ENCODE peak calls at places on chromosomes 16 and 17, in eight cellular contexts. One of them, this sample, is unnamed.

GRCh38 chr17:48601528-48602430 is 3.0 kb downstream of the HOXB6 start:
- DNase-seq in OCI-LY7: no peak
- DNase-seq in pancreas: no peak
- DNase-seq in neural crest cell: no peak
- DNase-seq in lung: no peak
- DNase-seq in heart left ventricle: no peak
- DNase-seq in IMR-90: no peak
- DNase-seq in neural progenitor cell: no peak
- DNase-seq in this sample: no peak

GRCh38 chr17:50420419-50421112 is 5.5 kb upstream of the ACSF2 start:
- DNase-seq in OCI-LY7: no peak
- DNase-seq in pancreas: no peak
- DNase-seq in neural crest cell: no peak
- DNase-seq in lung: no peak
- DNase-seq in heart left ventricle: no peak
- DNase-seq in IMR-90: no peak
- DNase-seq in neural progenitor cell: no peak
- DNase-seq in this sample: no peak

GRCh38 chr17:42337442-42337841 is 49.1 kb downstream of the STAT5A start:
- DNase-seq in OCI-LY7: no peak
- DNase-seq in pancreas: no peak
- DNase-seq in neural crest cell: no peak
- DNase-seq in lung: no peak
- DNase-seq in heart left ventricle: no peak
- DNase-seq in IMR-90: peak
- DNase-seq in neural progenitor cell: no peak
- DNase-seq in this sample: no peak

GRCh38 chr17:63082273-63082861 is 116.3 kb downstream of the TANC2 start:
- DNase-seq in OCI-LY7: no peak
- DNase-seq in pancreas: no peak
- DNase-seq in neural crest cell: no peak
- DNase-seq in lung: no peak
- DNase-seq in heart left ventricle: no peak
- DNase-seq in IMR-90: peak
- DNase-seq in neural progenitor cell: no peak
- DNase-seq in this sample: no peak

GRCh38 chr16:88469615-88470395 is 16.7 kb downstream of the ZFPM1 start:
- DNase-seq in OCI-LY7: no peak
- DNase-seq in pancreas: no peak
- DNase-seq in neural crest cell: no peak
- DNase-seq in lung: no peak
- DNase-seq in heart left ventricle: no peak
- DNase-seq in IMR-90: no peak
- DNase-seq in neural progenitor cell: no peak
- DNase-seq in this sample: no peak

GRCh38 chr17:5282639-5283217 is 644 bp downstream of the RABEP1 start:
- DNase-seq in OCI-LY7: peak
- DNase-seq in pancreas: peak
- DNase-seq in neural crest cell: no peak
- DNase-seq in lung: peak
- DNase-seq in heart left ventricle: peak
- DNase-seq in IMR-90: no peak
- DNase-seq in neural progenitor cell: no peak
- DNase-seq in this sample: no peak

GRCh38 chr16:67389911-67390815 is 3.1 kb downstream of the TPPP3 start:
- DNase-seq in OCI-LY7: no peak
- DNase-seq in pancreas: peak
- DNase-seq in neural crest cell: no peak
- DNase-seq in lung: no peak
- DNase-seq in heart left ventricle: no peak
- DNase-seq in IMR-90: no peak
- DNase-seq in neural progenitor cell: no peak
- DNase-seq in this sample: no peak

GRCh38 chr16:72794986-72795385 is 252.9 kb downstream of the ZFHX3 start:
- DNase-seq in OCI-LY7: no peak
- DNase-seq in pancreas: no peak
- DNase-seq in neural crest cell: no peak
- DNase-seq in lung: no peak
- DNase-seq in heart left ventricle: no peak
- DNase-seq in IMR-90: no peak
- DNase-seq in neural progenitor cell: no peak
- DNase-seq in this sample: no peak

DNA sequence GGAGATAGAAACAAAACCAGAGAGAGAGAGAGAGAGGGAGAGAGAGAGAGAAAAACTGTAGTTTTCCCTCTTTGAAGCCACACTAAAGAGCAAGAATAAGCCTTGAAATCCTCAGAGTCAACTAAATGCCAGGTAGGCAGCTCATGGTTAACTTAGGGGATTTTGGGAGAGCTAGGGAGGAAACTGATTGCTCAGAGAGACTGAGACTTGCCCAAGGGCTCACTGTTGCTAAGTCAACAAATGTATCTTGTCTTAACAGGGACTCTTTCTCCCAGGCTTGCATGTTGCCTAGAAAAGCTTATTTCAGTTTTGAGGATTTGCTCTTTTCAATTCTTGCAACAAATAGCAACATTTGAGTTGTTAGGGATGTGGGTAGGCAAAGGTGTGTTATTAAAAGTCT is 4.5 kb upstream of the SLC5A11 start:
- DNase-seq in OCI-LY7: no peak
- DNase-seq in pancreas: no peak
- DNase-seq in neural crest cell: no peak
- DNase-seq in lung: no peak
- DNase-seq in heart left ventricle: no peak
- DNase-seq in IMR-90: no peak
- DNase-seq in neural progenitor cell: no peak
- DNase-seq in this sample: no peak
- TF ChIP-seq CTCF in OCI-LY7: no peak
- TF ChIP-seq CTCF in pancreas: no peak
- TF ChIP-seq CTCF in neural crest cell: no peak
- TF ChIP-seq CTCF in lung: no peak
- TF ChIP-seq CTCF in heart left ventricle: no peak
- TF ChIP-seq CTCF in IMR-90: no peak
- TF ChIP-seq CTCF in neural progenitor cell: no peak
- TF ChIP-seq CTCF in this sample: no peak

GRCh38 chr16:65523258-65523950 is 401.5 kb upstream of the CDH11 start:
- DNase-seq in OCI-LY7: no peak
- DNase-seq in pancreas: no peak
- DNase-seq in neural crest cell: no peak
- DNase-seq in lung: no peak
- DNase-seq in heart left ventricle: no peak
- DNase-seq in IMR-90: no peak
- DNase-seq in neural progenitor cell: peak
- DNase-seq in this sample: no peak

GRCh38 chr16:65524997-65525396 is 403.1 kb upstream of the CDH11 start:
- DNase-seq in OCI-LY7: no peak
- DNase-seq in pancreas: no peak
- DNase-seq in neural crest cell: no peak
- DNase-seq in lung: no peak
- DNase-seq in heart left ventricle: peak
- DNase-seq in IMR-90: peak
- DNase-seq in neural progenitor cell: no peak
- DNase-seq in this sample: peak

GRCh38 chr16:65524231-65524630 is 402.4 kb upstream of the CDH11 start:
- DNase-seq in OCI-LY7: no peak
- DNase-seq in pancreas: no peak
- DNase-seq in neural crest cell: no peak
- DNase-seq in lung: no peak
- DNase-seq in heart left ventricle: no peak
- DNase-seq in IMR-90: no peak
- DNase-seq in neural progenitor cell: no peak
- DNase-seq in this sample: no peak

GRCh38 chr16:65521685-65522338 is 399.9 kb upstream of the CDH11 start:
- DNase-seq in OCI-LY7: no peak
- DNase-seq in pancreas: no peak
- DNase-seq in neural crest cell: no peak
- DNase-seq in lung: no peak
- DNase-seq in heart left ventricle: no peak
- DNase-seq in IMR-90: no peak
- DNase-seq in neural progenitor cell: peak
- DNase-seq in this sample: no peak

GRCh38 chr16:65522412-65522811 is 400.5 kb upstream of the CDH11 start:
- DNase-seq in OCI-LY7: no peak
- DNase-seq in pancreas: no peak
- DNase-seq in neural crest cell: no peak
- DNase-seq in lung: no peak
- DNase-seq in heart left ventricle: no peak
- DNase-seq in IMR-90: no peak
- DNase-seq in neural progenitor cell: no peak
- DNase-seq in this sample: no peak
- TF ChIP-seq CTCF in OCI-LY7: no peak
- TF ChIP-seq CTCF in pancreas: no peak
- TF ChIP-seq CTCF in neural crest cell: no peak
- TF ChIP-seq CTCF in lung: no peak
- TF ChIP-seq CTCF in heart left ventricle: no peak
- TF ChIP-seq CTCF in IMR-90: no peak
- TF ChIP-seq CTCF in neural progenitor cell: no peak
- TF ChIP-seq CTCF in this sample: no peak

GRCh38 chr16:24789881-24790280 is 55.9 kb upstream of the SLC5A11 start:
- DNase-seq in OCI-LY7: no peak
- DNase-seq in pancreas: no peak
- DNase-seq in neural crest cell: no peak
- DNase-seq in lung: no peak
- DNase-seq in heart left ventricle: no peak
- DNase-seq in IMR-90: no peak
- DNase-seq in neural progenitor cell: no peak
- DNase-seq in this sample: no peak
- TF ChIP-seq CTCF in OCI-LY7: no peak
- TF ChIP-seq CTCF in pancreas: no peak
- TF ChIP-seq CTCF in neural crest cell: no peak
- TF ChIP-seq CTCF in lung: no peak
- TF ChIP-seq CTCF in heart left ventricle: no peak
- TF ChIP-seq CTCF in IMR-90: no peak
- TF ChIP-seq CTCF in neural progenitor cell: no peak
- TF ChIP-seq CTCF in this sample: no peak

GRCh38 chr16:30834130-30834740 is 47.2 kb upstream of the ZNF629 start:
- DNase-seq in OCI-LY7: no peak
- DNase-seq in pancreas: no peak
- DNase-seq in neural crest cell: no peak
- DNase-seq in lung: no peak
- DNase-seq in heart left ventricle: no peak
- DNase-seq in IMR-90: no peak
- DNase-seq in neural progenitor cell: no peak
- DNase-seq in this sample: no peak

GRCh38 chr16:30830072-30830417 is 43.0 kb upstream of the ZNF629 start:
- DNase-seq in OCI-LY7: no peak
- DNase-seq in pancreas: no peak
- DNase-seq in neural crest cell: no peak
- DNase-seq in lung: no peak
- DNase-seq in heart left ventricle: no peak
- DNase-seq in IMR-90: no peak
- DNase-seq in neural progenitor cell: no peak
- DNase-seq in this sample: no peak

DNA sequence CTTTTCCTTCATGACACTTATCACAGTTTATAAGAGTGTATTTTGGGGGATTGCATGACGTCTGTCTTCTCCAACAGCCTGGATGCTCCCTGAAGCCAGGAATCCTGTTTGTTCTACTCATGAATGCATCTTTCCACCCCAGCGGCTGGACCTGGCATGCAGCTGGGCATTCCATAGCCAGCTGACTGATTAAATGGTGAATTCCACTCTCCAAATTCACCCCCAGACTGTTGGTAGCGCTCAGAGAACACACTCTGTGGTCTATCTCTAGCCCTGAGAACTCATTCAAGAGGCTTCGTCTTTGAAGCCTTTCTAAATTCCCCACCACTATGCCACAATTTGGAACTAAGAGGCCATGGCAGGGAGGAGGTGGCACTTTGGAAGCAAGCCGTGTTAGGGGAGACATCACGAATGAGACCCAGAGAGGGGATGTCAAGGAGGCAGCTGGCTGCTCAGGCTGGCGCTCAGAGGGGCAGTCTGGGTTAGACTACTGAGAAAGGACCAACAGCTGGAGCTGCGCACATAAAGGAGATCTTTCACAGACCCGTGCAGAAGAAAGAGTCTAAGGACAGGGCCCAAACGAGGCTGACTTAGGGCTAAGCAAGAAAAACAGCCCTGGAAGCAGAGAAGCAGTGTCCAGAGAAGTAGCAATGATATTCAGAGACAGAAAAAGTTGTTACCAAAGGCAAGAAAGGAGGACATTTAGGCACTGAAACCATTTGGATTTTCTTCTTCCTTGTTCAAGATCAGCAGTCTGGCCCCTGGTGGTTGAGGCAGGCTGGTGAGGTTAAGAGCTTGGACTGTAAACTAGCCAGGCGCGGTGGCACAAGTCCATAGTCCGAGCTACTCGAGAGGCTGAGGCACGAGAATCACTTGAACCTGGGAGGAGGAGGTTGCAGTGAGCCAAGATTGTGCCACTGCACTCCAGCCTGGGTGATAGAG is 42.4 kb upstream of the ZNF629 start:
- DNase-seq in OCI-LY7: no peak
- DNase-seq in pancreas: no peak
- DNase-seq in neural crest cell: no peak
- DNase-seq in lung: peak
- DNase-seq in heart left ventricle: no peak
- DNase-seq in IMR-90: no peak
- DNase-seq in neural progenitor cell: no peak
- DNase-seq in this sample: no peak
- TF ChIP-seq CTCF in OCI-LY7: no peak
- TF ChIP-seq CTCF in pancreas: no peak
- TF ChIP-seq CTCF in neural crest cell: peak
- TF ChIP-seq CTCF in lung: no peak
- TF ChIP-seq CTCF in heart left ventricle: no peak
- TF ChIP-seq CTCF in IMR-90: no peak
- TF ChIP-seq CTCF in neural progenitor cell: no peak
- TF ChIP-seq CTCF in this sample: no peak

GRCh38 chr16:30031477-30031918 is 427 bp upstream of the TLCD3B start:
- DNase-seq in OCI-LY7: no peak
- DNase-seq in pancreas: no peak
- DNase-seq in neural crest cell: no peak
- DNase-seq in lung: no peak
- DNase-seq in heart left ventricle: no peak
- DNase-seq in IMR-90: no peak
- DNase-seq in neural progenitor cell: no peak
- DNase-seq in this sample: no peak
- TF ChIP-seq CTCF in OCI-LY7: no peak
- TF ChIP-seq CTCF in pancreas: no peak
- TF ChIP-seq CTCF in neural crest cell: no peak
- TF ChIP-seq CTCF in lung: no peak
- TF ChIP-seq CTCF in heart left ventricle: no peak
- TF ChIP-seq CTCF in IMR-90: no peak
- TF ChIP-seq CTCF in neural progenitor cell: no peak
- TF ChIP-seq CTCF in this sample: no peak

GRCh38 chr17:429589-429988 is 77.0 kb upstream of the RPH3AL start:
- DNase-seq in OCI-LY7: no peak
- DNase-seq in pancreas: no peak
- DNase-seq in neural crest cell: no peak
- DNase-seq in lung: no peak
- DNase-seq in heart left ventricle: no peak
- DNase-seq in IMR-90: no peak
- DNase-seq in neural progenitor cell: no peak
- DNase-seq in this sample: no peak
- TF ChIP-seq CTCF in OCI-LY7: no peak
- TF ChIP-seq CTCF in pancreas: no peak
- TF ChIP-seq CTCF in neural crest cell: no peak
- TF ChIP-seq CTCF in lung: no peak
- TF ChIP-seq CTCF in heart left ventricle: no peak
- TF ChIP-seq CTCF in IMR-90: no peak
- TF ChIP-seq CTCF in neural progenitor cell: no peak
- TF ChIP-seq CTCF in this sample: no peak

DNA sequence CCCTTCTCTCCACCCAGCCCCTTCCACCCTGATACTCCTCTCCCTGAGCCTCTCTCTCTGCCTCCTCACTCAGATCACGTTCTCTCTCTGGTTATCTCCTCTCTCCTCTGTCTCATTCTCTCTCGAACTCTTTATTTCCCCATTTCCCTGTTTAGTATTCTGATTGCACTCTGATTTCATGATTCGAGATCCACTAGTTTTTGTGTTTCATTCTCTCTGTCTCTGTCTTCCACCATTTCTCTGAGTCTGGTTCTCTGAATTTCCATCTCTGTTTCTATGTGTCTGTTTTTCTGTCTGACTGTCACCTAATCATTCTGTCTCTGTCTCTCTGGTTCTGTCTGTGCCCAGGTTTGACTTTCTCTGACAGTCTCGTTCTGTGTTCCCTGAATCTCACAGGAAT is 2.0 kb downstream of the SEZ6L2 start:
- DNase-seq in OCI-LY7: no peak
- DNase-seq in pancreas: no peak
- DNase-seq in neural crest cell: no peak
- DNase-seq in lung: no peak
- DNase-seq in heart left ventricle: no peak
- DNase-seq in IMR-90: no peak
- DNase-seq in neural progenitor cell: no peak
- DNase-seq in this sample: no peak
- TF ChIP-seq CTCF in OCI-LY7: no peak
- TF ChIP-seq CTCF in pancreas: no peak
- TF ChIP-seq CTCF in neural crest cell: no peak
- TF ChIP-seq CTCF in lung: no peak
- TF ChIP-seq CTCF in heart left ventricle: no peak
- TF ChIP-seq CTCF in IMR-90: no peak
- TF ChIP-seq CTCF in neural progenitor cell: no peak
- TF ChIP-seq CTCF in this sample: no peak